ENCODE peak calls at places on chromosomes 5 and 9, in six cellular contexts. X, M, D, B, N and Y are unnamed samples.

GRCh38 chr9:130394814-130395470 is 49.8 kb upstream of the ASS1 start:
- DNase-seq in X (no peak), M (no peak), D (no peak), B (no peak), N (no peak), Y (no peak)

GRCh38 chr9:129885018-129885669 is 49.9 kb downstream of the USP20 start:
- DNase-seq in X (no peak), M (no peak), D (peak; percentile 31), B (peak; percentile 72), N (no peak), Y (peak; percentile 45)

GRCh38 chr5:158384535-158385421 is 525.8 kb upstream of the CLINT1 start:
- DNase-seq in X (no peak), M (peak; percentile 96), D (no peak), B (no peak), N (no peak), Y (no peak)

GRCh38 chr9:92600742-92601261 is 65.0 kb upstream of the ECM2 start:
- DNase-seq in X (no peak), M (peak; percentile 82), D (no peak), B (no peak), N (no peak), Y (no peak)

GRCh38 chr5:153543959-153544470 is 53.5 kb downstream of the GRIA1 start:
- DNase-seq in X (no peak), M (no peak), D (no peak), B (no peak), N (no peak), Y (no peak)

GRCh38 chr9:70683841-70684240 is 269.4 kb upstream of the KLF9 start:
- DNase-seq in X (no peak), M (no peak), D (no peak), B (no peak), N (no peak), Y (no peak)

GRCh38 chr5:149541893-149542292 is 9.3 kb downstream of the CSNK1A1 start:
- DNase-seq in X (no peak), M (no peak), D (no peak), B (no peak), N (no peak), Y (no peak)

GRCh38 chr9:35349287-35349990 is 140.5 kb upstream of the RUSC2 start:
- DNase-seq in X (no peak), M (no peak), D (no peak), B (no peak), N (no peak), Y (no peak)

GRCh38 chr9:116499986-116500871 is 186.9 kb upstream of the TRIM32 start:
- DNase-seq in X (no peak), M (peak; percentile 97), D (no peak), B (no peak), N (no peak), Y (no peak)

GRCh38 chr9:72444436-72444835 is 77.0 kb upstream of the TMC1 start:
- DNase-seq in X (no peak), M (no peak), D (no peak), B (no peak), N (no peak), Y (no peak)

GRCh38 chr5:154520861-154521453 is 42.9 kb upstream of the HAND1 start:
- DNase-seq in X (peak; percentile 74), M (peak; percentile 11), D (peak; percentile 91), B (peak; percentile 24), N (no peak), Y (no peak)

DNA sequence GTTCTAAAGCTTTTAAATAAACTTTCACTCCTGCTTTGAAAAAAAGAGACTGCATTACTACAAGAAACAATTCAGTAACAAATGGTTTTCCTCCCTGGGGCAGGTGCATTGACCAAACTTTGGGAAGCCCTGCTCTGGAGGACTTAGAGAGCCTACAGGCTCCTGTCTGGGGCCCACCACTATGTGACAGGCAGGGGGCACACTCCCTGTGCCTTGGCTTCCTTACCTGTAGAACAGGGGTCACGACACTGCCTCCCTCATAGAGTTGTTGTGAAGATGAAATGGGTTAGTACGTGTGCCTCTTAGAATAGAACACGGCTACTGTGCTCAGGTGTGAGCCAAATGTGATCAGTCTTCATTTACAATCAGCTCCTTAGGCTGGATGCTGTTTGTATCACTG is 130.1 kb downstream of the GPBP1 start:
- DNase-seq in X (no peak), M (no peak), D (peak; percentile 46), B (no peak), N (no peak), Y (no peak)
- TF ChIP-seq CTCF in X (peak; percentile 24), M (peak; percentile 34), D (no peak), B (no peak), N (no peak), Y (no peak)

DNA sequence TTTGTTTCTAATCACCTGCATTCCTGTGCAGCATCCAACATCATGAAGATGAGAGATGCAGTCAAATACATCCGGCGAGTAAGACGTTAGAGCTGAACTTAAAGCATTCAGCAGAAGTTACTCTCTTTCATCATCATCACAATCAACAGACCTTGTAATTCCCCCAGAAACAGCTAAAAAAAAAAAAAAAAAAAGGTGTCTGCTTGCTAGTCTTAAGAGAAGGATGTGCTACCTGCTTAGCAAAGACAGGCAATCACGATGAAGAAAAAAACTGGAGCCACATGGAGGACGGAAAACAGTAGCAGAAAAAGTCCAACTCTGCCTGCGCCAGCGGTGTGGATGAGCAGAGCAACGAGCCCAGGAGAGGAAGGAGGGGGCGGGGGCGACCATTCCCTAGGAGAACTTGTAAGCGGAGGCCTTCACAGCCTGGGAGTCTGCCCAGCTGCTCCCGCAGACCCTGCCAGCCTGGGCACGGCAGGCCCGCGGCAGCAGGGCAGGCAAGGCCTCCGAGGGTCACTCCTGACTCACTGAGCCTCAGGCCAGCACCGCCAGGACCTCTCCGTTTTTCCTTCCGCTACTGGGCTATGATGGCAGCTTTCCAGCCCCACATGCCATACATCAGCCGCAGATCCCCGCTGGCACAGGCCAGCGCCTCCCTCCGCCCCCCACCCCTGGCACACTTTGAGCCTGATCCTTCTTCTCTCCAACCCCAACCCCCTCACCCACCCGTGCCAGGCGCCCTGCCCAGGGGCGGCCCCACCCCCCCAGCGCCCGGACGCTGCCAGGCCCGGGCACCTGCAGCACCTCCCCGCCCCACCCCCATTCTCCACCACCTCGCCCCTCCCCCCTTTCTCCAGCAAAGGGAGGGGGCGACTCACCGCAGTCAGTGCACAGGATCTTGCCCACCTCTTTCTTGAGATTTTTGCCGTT is 1.3 kb downstream of the NRG2 start:
- DNase-seq in X (peak; percentile 15), M (peak; percentile 25), D (peak; percentile 39), B (peak; percentile 39), N (no peak), Y (no peak)
- TF ChIP-seq CTCF in X (no peak), M (no peak), D (no peak), B (no peak), N (no peak), Y (no peak)

DNA sequence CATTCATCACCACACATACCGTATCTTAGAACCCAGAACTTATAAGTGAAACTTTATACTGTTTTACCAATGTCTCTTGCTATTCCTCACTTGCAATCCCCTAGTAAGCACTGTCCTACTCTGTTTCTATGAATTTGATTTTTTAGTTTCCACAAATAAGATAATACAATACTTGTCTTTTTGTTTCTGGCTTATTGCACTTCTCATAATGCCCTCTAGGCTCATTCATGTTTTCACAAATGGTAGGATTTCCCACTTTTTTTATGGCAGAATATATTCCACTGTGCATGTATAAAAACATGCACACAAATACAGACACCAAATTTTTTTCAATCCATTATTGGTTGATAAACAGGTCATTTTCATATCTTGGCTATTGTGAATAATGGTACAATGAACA is 1742.3 kb upstream of the NUDT12 start:
- DNase-seq in X (no peak), M (no peak), D (no peak), B (no peak), N (no peak), Y (no peak)
- TF ChIP-seq CTCF in X (peak; percentile 23), M (no peak), D (peak; percentile 14), B (no peak), N (no peak), Y (no peak)

DNA sequence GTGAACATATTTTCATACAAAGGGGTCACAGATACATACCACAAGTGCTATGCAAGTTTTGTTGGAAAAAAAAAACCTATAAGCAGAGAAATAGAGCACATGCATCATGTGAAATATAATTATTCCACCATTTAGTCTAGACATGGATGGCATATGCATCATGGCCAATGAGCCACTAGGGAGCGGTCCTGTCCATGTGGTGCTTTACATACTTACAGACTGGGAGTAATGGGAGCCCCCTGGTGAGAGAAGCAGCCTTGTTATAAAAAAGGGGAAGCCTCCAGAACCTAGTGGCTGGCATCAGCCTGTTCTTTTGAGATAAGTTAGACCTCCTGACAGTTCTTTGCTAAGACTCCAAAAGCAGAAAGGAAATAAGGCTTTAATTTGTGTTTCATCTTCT is 1524.1 kb downstream of the MAT2B start:
- DNase-seq in X (no peak), M (peak; percentile 23), D (peak; percentile 44), B (peak; percentile 7), N (no peak), Y (no peak)
- TF ChIP-seq CTCF in X (peak; percentile 55), M (peak; percentile 32), D (peak; percentile 27), B (no peak), N (no peak), Y (no peak)

GRCh38 chr5:55177078-55177477 is 4.1 kb upstream of the CDC20B start:
- DNase-seq in X (no peak), M (no peak), D (no peak), B (no peak), N (no peak), Y (no peak)

GRCh38 chr5:55175781-55176175 is 2.8 kb upstream of the CDC20B start:
- DNase-seq in X (no peak), M (no peak), D (no peak), B (no peak), N (no peak), Y (no peak)

GRCh38 chr5:55172937-55173695 is at the start of gene CDC20B:
- DNase-seq in X (peak; percentile 56), M (peak; percentile 68), D (peak; percentile 79), B (peak; percentile 81), N (peak; percentile 50), Y (peak; percentile 84)

GRCh38 chr5:55173696-55174101 is 722 bp upstream of the CDC20B start:
- DNase-seq in X (no peak), M (no peak), D (no peak), B (no peak), N (no peak), Y (no peak)

GRCh38 chr5:55176176-55176818 is 3.3 kb upstream of the CDC20B start:
- DNase-seq in X (peak; percentile 55), M (no peak), D (peak; percentile 88), B (peak; percentile 83), N (peak; percentile 3), Y (peak; percentile 27)
- TF ChIP-seq CTCF in X (peak; percentile 34), M (no peak), D (no peak), B (peak; percentile 37), N (no peak), Y (no peak)